ENCODE peak calls at places on chromosomes 12 and 14, in five cellular contexts. K is activated CD4-positive, alpha-beta T cell treated with anti-CD3 and anti-CD28 coated beads, Interleukin-2, amount 50 U/mL, for 24 hours; R is activated CD8-positive, alpha-beta memory T cell treated with anti-CD3 and anti-CD28 coated beads for 24 hours; M is AG09309; G is stomach. I is an unnamed sample.

GRCh38 chr12:19550626-19551025 is 111.3 kb downstream of the AEBP2 start:
- DNase-seq in K (no peak), R (no peak), M (no peak), G (no peak), I (no peak)

GRCh38 chr12:6688543-6688999 is 604 bp downstream of the ZNF384 start:
- DNase-seq in K (peak), R (no peak), M (no peak), G (peak), I (no peak)

GRCh38 chr12:11595080-11595479 is 54.4 kb upstream of the ETV6 start:
- DNase-seq in K (no peak), R (no peak), M (no peak), G (no peak), I (no peak)

GRCh38 chr12:57533108-57533507 is 10.5 kb downstream of the MBD6 start:
- DNase-seq in K (no peak), R (no peak), M (no peak), G (no peak), I (no peak)

GRCh38 chr12:45336762-45337596 is 121.1 kb downstream of the ANO6 start:
- DNase-seq in K (no peak), R (no peak), M (peak), G (no peak), I (peak)

GRCh38 chr12:58965568-58965967 is 45.3 kb upstream of the LRIG3 start:
- DNase-seq in K (no peak), R (no peak), M (no peak), G (no peak), I (no peak)

GRCh38 chr12:3288690-3289089 is 202.3 kb upstream of the PRMT8 start:
- DNase-seq in K (no peak), R (no peak), M (no peak), G (no peak), I (no peak)

GRCh38 chr14:69268223-69268622 is 8.3 kb downstream of the GALNT16 start:
- DNase-seq in K (no peak), R (no peak), M (no peak), G (no peak), I (no peak)

GRCh38 chr14:102633906-102634595 is 41.6 kb downstream of the RCOR1 start:
- DNase-seq in K (no peak), R (no peak), M (no peak), G (no peak), I (no peak)

GRCh38 chr12:2070440-2071045 is 17.8 kb downstream of the CACNA1C start:
- DNase-seq in K (no peak), R (no peak), M (no peak), G (no peak), I (no peak)

GRCh38 chr14:26528415-26529182 is 69.2 kb downstream of the NOVA1 start:
- DNase-seq in K (no peak), R (no peak), M (no peak), G (no peak), I (no peak)

GRCh38 chr14:99425272-99425681 is 55.4 kb downstream of the SETD3 start:
- DNase-seq in K (no peak), R (no peak), M (no peak), G (peak), I (no peak)

GRCh38 chr12:18462437-18462836 is 201.1 kb downstream of the PIK3C2G start:
- DNase-seq in K (no peak), R (no peak), M (peak), G (no peak), I (no peak)

GRCh38 chr14:59213368-59214315 is 25.2 kb downstream of the DAAM1 start:
- DNase-seq in K (no peak), R (no peak), M (no peak), G (no peak), I (no peak)

GRCh38 chr12:50979369-50980052 is 27.2 kb downstream of the HIGD1C start:
- DNase-seq in K (peak), R (no peak), M (no peak), G (no peak), I (no peak)

GRCh38 chr12:54352022-54352531 is 12.2 kb downstream of the GPR84 start:
- DNase-seq in K (peak), R (peak), M (no peak), G (peak), I (no peak)

GRCh38 chr12:50398931-50399330 is 1.8 kb upstream of the LARP4 start:
- DNase-seq in K (no peak), R (no peak), M (no peak), G (no peak), I (no peak)

GRCh38 chr12:71046215-71046614 is 111.6 kb downstream of the TSPAN8 start:
- DNase-seq in K (no peak), R (no peak), M (no peak), G (no peak), I (peak)

GRCh38 chr14:95237121-95237876 is 80.0 kb upstream of the DICER1 start:
- DNase-seq in K (no peak), R (no peak), M (no peak), G (no peak), I (no peak)

GRCh38 chr12:10557766-10558165 is 52.1 kb downstream of the EIF2S3B start:
- DNase-seq in K (no peak), R (no peak), M (no peak), G (no peak), I (no peak)

GRCh38 chr12:43816168-43816567 is 10.1 kb upstream of the TWF1 start:
- DNase-seq in K (no peak), R (no peak), M (no peak), G (no peak), I (no peak)

GRCh38 chr14:69133206-69134125 is 19.5 kb downstream of the DCAF5 start:
- DNase-seq in K (no peak), R (no peak), M (peak), G (no peak), I (peak)

GRCh38 chr12:3458041-3458440 is 33.0 kb upstream of the PRMT8 start:
- DNase-seq in K (no peak), R (no peak), M (peak), G (no peak), I (no peak)

GRCh38 chr12:53047221-53048032 is 2.4 kb upstream of the TNS2 start:
- DNase-seq in K (peak), R (peak), M (no peak), G (peak), I (no peak)

GRCh38 chr12:133190176-133190575 is 8.9 kb downstream of the ZNF268 start:
- DNase-seq in K (no peak), R (no peak), M (no peak), G (no peak), I (no peak)

GRCh38 chr12:131912526-131913274 is 16.4 kb upstream of the PUS1 start:
- DNase-seq in K (no peak), R (no peak), M (no peak), G (peak), I (no peak)

GRCh38 chr12:115185529-115185928 is 501.6 kb upstream of the TBX3 start:
- DNase-seq in K (no peak), R (no peak), M (no peak), G (no peak), I (no peak)

GRCh38 chr14:94180655-94181271 is 6.6 kb downstream of the PPP4R4 start:
- DNase-seq in K (no peak), R (peak), M (no peak), G (no peak), I (peak)

GRCh38 chr14:50542941-50543418 is 10.6 kb upstream of the MAP4K5 start:
- DNase-seq in K (peak), R (no peak), M (no peak), G (peak), I (peak)

GRCh38 chr14:104392396-104393198 is 187.0 kb upstream of the C14orf180 start:
- DNase-seq in K (no peak), R (peak), M (no peak), G (no peak), I (no peak)

GRCh38 chr12:50529345-50529744 is 24.6 kb downstream of the DIP2B start:
- DNase-seq in K (no peak), R (no peak), M (no peak), G (no peak), I (no peak)

GRCh38 chr12:98228619-98229538 is 286.5 kb upstream of the TMPO start:
- DNase-seq in K (no peak), R (no peak), M (no peak), G (no peak), I (no peak)

GRCh38 chr12:94874986-94875312 is 128.5 kb downstream of the NDUFA12 start:
- DNase-seq in K (no peak), R (no peak), M (no peak), G (no peak), I (no peak)

GRCh38 chr12:116318738-116319050 is 41.2 kb upstream of the MED13L start:
- DNase-seq in K (no peak), R (no peak), M (no peak), G (peak), I (no peak)

I was measured in amniotic stem cell.